ENCODE peak calls at places on chromosomes 13 and 19, in four cellular contexts. S is effector memory CD4-positive, alpha-beta T cell; J is left colon; N is left cardiac atrium. Z is an unnamed sample.
A peak's percentile ranks its signal among the peaks of the same experiment; 100 is the strongest.

GRCh38 chr19:48596237-48596636 is 10.3 kb upstream of the SPACA4 start:
- DNase-seq in S (no peak), J (no peak), N (no peak), Z (no peak)

GRCh38 chr19:41734585-41734984 is 20.7 kb upstream of the CEACAM6 start:
- DNase-seq in S (no peak), J (peak; percentile 90), N (no peak), Z (peak; percentile 90)

GRCh38 chr13:48151766-48152165 is 56.9 kb upstream of the MED4 start:
- DNase-seq in S (no peak), J (no peak), N (no peak), Z (no peak)

GRCh38 chr19:10112037-10112751 is 701 bp downstream of the P2RY11 start:
- DNase-seq in S (peak; percentile 51), J (no peak), N (no peak), Z (no peak)

GRCh38 chr19:2478756-2479555 is 3.0 kb downstream of the GADD45B start:
- DNase-seq in S (peak; percentile 70), J (peak; percentile 80), N (peak; percentile 88), Z (peak; percentile 80)

GRCh38 chr13:57045816-57046691 is 94.7 kb upstream of the PRR20A start:
- DNase-seq in S (no peak), J (no peak), N (no peak), Z (no peak)

GRCh38 chr13:50152224-50152623 is 137.0 kb downstream of the KCNRG start:
- DNase-seq in S (no peak), J (no peak), N (no peak), Z (no peak)

GRCh38 chr19:3389876-3390361 is 23.5 kb downstream of the NFIC start:
- DNase-seq in S (no peak), J (no peak), N (no peak), Z (peak; percentile 33)

GRCh38 chr13:40340368-40341085 is 325.9 kb downstream of the FOXO1 start:
- DNase-seq in S (no peak), J (no peak), N (no peak), Z (no peak)

GRCh38 chr19:10211071-10211470 is 16.3 kb upstream of the DNMT1 start:
- DNase-seq in S (no peak), J (no peak), N (no peak), Z (no peak)

GRCh38 chr13:39552233-39552632 is 50.8 kb downstream of the LHFPL6 start:
- DNase-seq in S (no peak), J (no peak), N (no peak), Z (no peak)

GRCh38 chr19:40700083-40700482 is 9.6 kb upstream of the NUMBL start:
- DNase-seq in S (no peak), J (no peak), N (no peak), Z (no peak)

GRCh38 chr13:37884026-37884425 is 14.5 kb upstream of the TRPC4 start:
- DNase-seq in S (no peak), J (no peak), N (no peak), Z (no peak)

GRCh38 chr13:51971520-51972426 is 39.5 kb downstream of the ATP7B start:
- DNase-seq in S (no peak), J (no peak), N (no peak), Z (no peak)

GRCh38 chr19:58274771-58275199 is 4.0 kb upstream of the ZNF8 start:
- DNase-seq in S (no peak), J (no peak), N (no peak), Z (peak; percentile 28)

GRCh38 chr13:110107568-110108347 is 199.2 kb downstream of the COL4A1 start:
- DNase-seq in S (no peak), J (no peak), N (no peak), Z (no peak)

GRCh38 chr19:19160489-19161035 is 9.5 kb downstream of the MEF2B start:
- DNase-seq in S (no peak), J (no peak), N (no peak), Z (no peak)

GRCh38 chr19:38838208-38838985 is 6.8 kb upstream of the ECH1 start:
- DNase-seq in S (no peak), J (no peak), N (no peak), Z (no peak)

GRCh38 chr19:10259162-10259905 is 7.3 kb downstream of the MRPL4 start:
- DNase-seq in S (peak; percentile 83), J (peak; percentile 85), N (peak; percentile 88), Z (peak; percentile 87)

GRCh38 chr19:5184930-5185329 is 155.7 kb downstream of the PTPRS start:
- DNase-seq in S (no peak), J (no peak), N (no peak), Z (no peak)

GRCh38 chr13:41199526-41199925 is 5.2 kb upstream of the KBTBD7 start:
- DNase-seq in S (no peak), J (no peak), N (no peak), Z (no peak)

GRCh38 chr19:41563847-41564514 is 12.0 kb upstream of the CEACAM21 start:
- DNase-seq in S (peak; percentile 43), J (no peak), N (no peak), Z (no peak)

GRCh38 chr13:106709509-106709908 is 141.6 kb upstream of the ARGLU1 start:
- DNase-seq in S (no peak), J (no peak), N (no peak), Z (no peak)

GRCh38 chr19:18982669-18983068 is 41.7 kb upstream of the HOMER3 start:
- DNase-seq in S (no peak), J (no peak), N (no peak), Z (no peak)

GRCh38 chr19:18991050-18991449 is 42.3 kb downstream of the SUGP2 start:
- DNase-seq in S (no peak), J (no peak), N (no peak), Z (no peak)

GRCh38 chr19:9917322-9917721 is 19.0 kb downstream of the OLFM2 start:
- DNase-seq in S (no peak), J (no peak), N (no peak), Z (peak; percentile 35)

GRCh38 chr19:8110931-8111330 is 38.5 kb downstream of the FBN3 start:
- DNase-seq in S (no peak), J (no peak), N (no peak), Z (no peak)

GRCh38 chr13:94157705-94158218 is 321.7 kb downstream of the DCT start:
- DNase-seq in S (no peak), J (no peak), N (no peak), Z (no peak)

GRCh38 chr19:3184847-3185481 is 766 bp upstream of the NCLN start:
- DNase-seq in S (peak; percentile 68), J (no peak), N (peak; percentile 82), Z (peak; percentile 80)

GRCh38 chr13:33637978-33638743 is 179.8 kb upstream of the RFC3 start:
- DNase-seq in S (no peak), J (no peak), N (no peak), Z (no peak)

GRCh38 chr19:8518536-8518935 is 4.6 kb upstream of the ZNF414 start:
- DNase-seq in S (no peak), J (no peak), N (no peak), Z (no peak)

GRCh38 chr19:58117841-58118575 is 20.0 kb upstream of the ZSCAN18 start:
- DNase-seq in S (no peak), J (no peak), N (peak; percentile 25), Z (no peak)

GRCh38 chr19:38031423-38031770 is 124.4 kb downstream of the SIPA1L3 start:
- DNase-seq in S (no peak), J (no peak), N (no peak), Z (no peak)

GRCh38 chr13:84885868-84886267 is 913.4 kb downstream of the SLITRK6 start:
- DNase-seq in S (no peak), J (no peak), N (no peak), Z (no peak)